ENCODE peak calls at places on chromosome 7, in five cellular contexts. H, R, C, V and U are unnamed samples.

GRCh38 chr7:12210179-12211053 is 678 bp upstream of the TMEM106B start:
- DNase-seq in H (no peak), R (no peak), C (no peak), V (no peak), U (no peak)

GRCh38 chr7:30920584-30921539 is 9.2 kb downstream of the AQP1 start:
- DNase-seq in H (no peak), R (no peak), C (peak; percentile 41), V (no peak), U (no peak)

GRCh38 chr7:42208586-42208985 is 28.4 kb downstream of the GLI3 start:
- DNase-seq in H (no peak), R (no peak), C (no peak), V (no peak), U (no peak)

GRCh38 chr7:84191261-84191660 is 3.3 kb downstream of the SEMA3A start:
- DNase-seq in H (no peak), R (no peak), C (no peak), V (no peak), U (no peak)

GRCh38 chr7:107920048-107920772 is 29.2 kb downstream of the DLD start:
- DNase-seq in H (no peak), R (no peak), C (no peak), V (no peak), U (no peak)

GRCh38 chr7:48708635-48709034 is 215.7 kb upstream of the CDC14C start:
- DNase-seq in H (no peak), R (no peak), C (no peak), V (no peak), U (no peak)

GRCh38 chr7:74350751-74351150 is 61.5 kb downstream of the CLIP2 start:
- DNase-seq in H (no peak), R (no peak), C (no peak), V (no peak), U (no peak)

GRCh38 chr7:55473935-55474334 is 98.4 kb downstream of the VOPP1 start:
- DNase-seq in H (no peak), R (no peak), C (no peak), V (no peak), U (no peak)

GRCh38 chr7:64795176-64795575 is 948 bp downstream of the ZNF138 start:
- DNase-seq in H (no peak), R (no peak), C (no peak), V (no peak), U (no peak)

GRCh38 chr7:98102170-98102569 is 4.5 kb upstream of the LMTK2 start:
- DNase-seq in H (no peak), R (no peak), C (no peak), V (no peak), U (no peak)

GRCh38 chr7:5231811-5232484 is 41.9 kb downstream of the WIPI2 start:
- DNase-seq in H (peak; percentile 23), R (no peak), C (no peak), V (no peak), U (no peak)

GRCh38 chr7:139897422-139898085 is 68.5 kb downstream of the TBXAS1 start:
- DNase-seq in H (no peak), R (no peak), C (no peak), V (no peak), U (no peak)

GRCh38 chr7:11914645-11915044 is 82.6 kb upstream of the THSD7A start:
- DNase-seq in H (no peak), R (no peak), C (no peak), V (no peak), U (no peak)

GRCh38 chr7:132575987-132576722 is at the start of gene PLXNA4:
- DNase-seq in H (no peak), R (no peak), C (no peak), V (no peak), U (no peak)

GRCh38 chr7:81725003-81725402 is 44.8 kb downstream of the HGF start:
- DNase-seq in H (no peak), R (no peak), C (no peak), V (no peak), U (peak; percentile 29)

GRCh38 chr7:152594801-152595200 is 81.1 kb downstream of the XRCC2 start:
- DNase-seq in H (no peak), R (no peak), C (no peak), V (no peak), U (no peak)

GRCh38 chr7:22669692-22670421 is 57.1 kb upstream of the IL6 start:
- DNase-seq in H (no peak), R (no peak), C (no peak), V (no peak), U (no peak)

GRCh38 chr7:98470131-98470985 is 69.5 kb upstream of the BAIAP2L1 start:
- DNase-seq in H (no peak), R (no peak), C (no peak), V (no peak), U (no peak)

GRCh38 chr7:158023563-158024350 is 563.9 kb downstream of the PTPRN2 start:
- DNase-seq in H (no peak), R (no peak), C (no peak), V (no peak), U (no peak)

GRCh38 chr7:4683043-4683883 is 1.2 kb downstream of the FOXK1 start:
- DNase-seq in H (no peak), R (no peak), C (no peak), V (no peak), U (no peak)

GRCh38 chr7:133386204-133386603 is 133.3 kb downstream of the EXOC4 start:
- DNase-seq in H (no peak), R (no peak), C (no peak), V (no peak), U (no peak)

GRCh38 chr7:155463114-155463811 is 5.3 kb downstream of the EN2 start:
- DNase-seq in H (no peak), R (no peak), C (no peak), V (no peak), U (no peak)

GRCh38 chr7:69365588-69366241 is 232.6 kb upstream of the AUTS2 start:
- DNase-seq in H (no peak), R (no peak), C (no peak), V (no peak), U (no peak)

GRCh38 chr7:115924398-115924797 is 106.2 kb downstream of the TFEC start:
- DNase-seq in H (no peak), R (no peak), C (no peak), V (no peak), U (no peak)

GRCh38 chr7:112121290-112121689 is 84.9 kb downstream of the DOCK4 start:
- DNase-seq in H (no peak), R (no peak), C (no peak), V (no peak), U (no peak)

GRCh38 chr7:97871659-97872024 is 566 bp downstream of the ASNS start:
- DNase-seq in H (no peak), R (no peak), C (no peak), V (no peak), U (no peak)

GRCh38 chr7:22230238-22230637 is 126.7 kb downstream of the RAPGEF5 start:
- DNase-seq in H (no peak), R (no peak), C (no peak), V (no peak), U (no peak)

GRCh38 chr7:35729061-35729783 is 34.3 kb upstream of the HERPUD2 start:
- DNase-seq in H (no peak), R (no peak), C (no peak), V (no peak), U (no peak)

GRCh38 chr7:74037609-74038008 is 9.6 kb downstream of the ELN start:
- DNase-seq in H (no peak), R (no peak), C (no peak), V (no peak), U (no peak)

DNA sequence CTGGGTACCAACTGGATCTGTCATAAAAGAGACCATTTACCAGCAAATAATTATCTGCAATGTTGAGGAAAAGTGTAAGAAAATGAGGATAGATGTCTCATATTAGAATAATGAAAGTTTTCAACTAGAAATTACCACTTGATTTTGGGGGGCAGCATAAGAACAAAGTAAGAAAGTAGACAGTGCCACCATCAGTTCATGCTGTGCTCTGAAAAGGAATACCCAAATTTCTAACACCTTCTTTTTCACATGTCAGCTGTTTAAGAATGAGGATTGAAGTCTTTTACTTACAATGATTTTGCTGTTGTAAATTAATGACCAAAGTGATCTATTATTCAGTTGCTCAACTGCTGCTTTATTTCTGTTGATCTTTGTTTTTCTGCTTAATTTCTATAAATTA is 578.3 kb downstream of the ETV1 start:
- DNase-seq in H (no peak), R (no peak), C (no peak), V (no peak), U (no peak)
- TF ChIP-seq CTCF in H (no peak), R (no peak), C (no peak), V (no peak), U (no peak)

GRCh38 chr7:80098795-80099194 is 35.8 kb upstream of the GNAI1 start:
- DNase-seq in H (no peak), R (no peak), C (no peak), V (no peak), U (no peak)

GRCh38 chr7:80093349-80093748 is 41.3 kb upstream of the GNAI1 start:
- DNase-seq in H (no peak), R (no peak), C (no peak), V (no peak), U (no peak)

GRCh38 chr7:80100254-80100653 is 34.4 kb upstream of the GNAI1 start:
- DNase-seq in H (no peak), R (no peak), C (no peak), V (no peak), U (no peak)

GRCh38 chr7:80097756-80098155 is 36.9 kb upstream of the GNAI1 start:
- DNase-seq in H (no peak), R (no peak), C (no peak), V (no peak), U (no peak)

GRCh38 chr7:80095545-80095944 is 39.1 kb upstream of the GNAI1 start:
- DNase-seq in H (no peak), R (no peak), C (no peak), V (no peak), U (no peak)
- TF ChIP-seq CTCF in H (no peak), R (peak; percentile 26), C (peak; percentile 23), V (no peak), U (peak; percentile 40)

GRCh38 chr7:50693475-50693874 is 89.2 kb downstream of the GRB10 start:
- DNase-seq in H (no peak), R (no peak), C (peak; percentile 19), V (no peak), U (no peak)

GRCh38 chr7:50699143-50699542 is 83.6 kb downstream of the GRB10 start:
- DNase-seq in H (no peak), R (no peak), C (no peak), V (no peak), U (no peak)

GRCh38 chr7:50697686-50698085 is 85.0 kb downstream of the GRB10 start:
- DNase-seq in H (no peak), R (no peak), C (no peak), V (no peak), U (no peak)

GRCh38 chr7:50696810-50697582 is 85.7 kb downstream of the GRB10 start:
- DNase-seq in H (peak; percentile 45), R (no peak), C (no peak), V (no peak), U (no peak)
- TF ChIP-seq CTCF in H (peak; percentile 26), R (peak; percentile 48), C (peak; percentile 75), V (peak; percentile 56), U (peak; percentile 37)

GRCh38 chr7:25282194-25282593 is 53.9 kb upstream of the NPVF start:
- DNase-seq in H (no peak), R (no peak), C (no peak), V (no peak), U (no peak)

GRCh38 chr7:25280181-25280580 is 51.9 kb upstream of the NPVF start:
- DNase-seq in H (no peak), R (no peak), C (no peak), V (no peak), U (no peak)
- TF ChIP-seq CTCF in H (no peak), R (no peak), C (no peak), V (no peak), U (no peak)

GRCh38 chr7:100825760-100826545 is 1.4 kb downstream of the EPHB4 start:
- DNase-seq in H (peak; percentile 35), R (peak; percentile 18), C (peak; percentile 17), V (peak; percentile 38), U (no peak)
- TF ChIP-seq CTCF in H (peak; percentile 18), R (peak; percentile 48), C (peak; percentile 62), V (peak; percentile 54), U (peak; percentile 59)